ENCODE peak calls at places on chromosomes 3 and 15, in six cellular contexts. One of them, this sample, is unnamed.

GRCh38 chr3:141108002-141108401 is 56.9 kb downstream of the SPSB4 start:
- DNase-seq in stimulated activated naive B cell treated with anti-CD40 and anti-IgM and Interleukin-4, amounts not matched to agents 10 μg/mL and 1 μg/mL and 100 μg/mL, for 72 hours: no peak
- DNase-seq in endothelial cell: no peak
- DNase-seq in T-helper 17 cell: no peak
- DNase-seq in fibroblast of pulmonary artery: no peak
- DNase-seq in HCEC 1CT: no peak
- DNase-seq in this sample: no peak

GRCh38 chr15:27025411-27026051 is 54.5 kb downstream of the GABRG3 start:
- DNase-seq in endothelial cell: no peak
- DNase-seq in T-helper 17 cell: no peak
- DNase-seq in fibroblast of pulmonary artery: no peak
- DNase-seq in stimulated activated naive B cell treated with anti-CD40 and anti-IgM and Interleukin-4, amounts not matched to agents 10 μg/mL and 1 μg/mL and 100 μg/mL, for 72 hours: no peak
- DNase-seq in HCEC 1CT: no peak
- DNase-seq in this sample: no peak

GRCh38 chr3:134287512-134287911 is 36.9 kb upstream of the RYK start:
- DNase-seq in endothelial cell: no peak
- DNase-seq in fibroblast of pulmonary artery: no peak
- DNase-seq in HCEC 1CT: no peak
- DNase-seq in T-helper 17 cell: no peak
- DNase-seq in stimulated activated naive B cell treated with anti-CD40 and anti-IgM and Interleukin-4, amounts not matched to agents 10 μg/mL and 1 μg/mL and 100 μg/mL, for 72 hours: no peak
- DNase-seq in this sample: no peak

GRCh38 chr3:169389211-169389924 is 274.1 kb downstream of the MECOM start:
- DNase-seq in HCEC 1CT: no peak
- DNase-seq in T-helper 17 cell: no peak
- DNase-seq in fibroblast of pulmonary artery: peak; percentile 52
- DNase-seq in endothelial cell: no peak
- DNase-seq in stimulated activated naive B cell treated with anti-CD40 and anti-IgM and Interleukin-4, amounts not matched to agents 10 μg/mL and 1 μg/mL and 100 μg/mL, for 72 hours: no peak
- DNase-seq in this sample: no peak

GRCh38 chr3:78724886-78725285 is 1042.9 kb downstream of the ROBO1 start:
- DNase-seq in stimulated activated naive B cell treated with anti-CD40 and anti-IgM and Interleukin-4, amounts not matched to agents 10 μg/mL and 1 μg/mL and 100 μg/mL, for 72 hours: no peak
- DNase-seq in HCEC 1CT: no peak
- DNase-seq in endothelial cell: no peak
- DNase-seq in fibroblast of pulmonary artery: no peak
- DNase-seq in T-helper 17 cell: no peak
- DNase-seq in this sample: no peak

GRCh38 chr3:42703695-42704025 is 1.1 kb upstream of the HHATL start:
- DNase-seq in T-helper 17 cell: no peak
- DNase-seq in stimulated activated naive B cell treated with anti-CD40 and anti-IgM and Interleukin-4, amounts not matched to agents 10 μg/mL and 1 μg/mL and 100 μg/mL, for 72 hours: no peak
- DNase-seq in HCEC 1CT: no peak
- DNase-seq in fibroblast of pulmonary artery: no peak
- DNase-seq in endothelial cell: no peak
- DNase-seq in this sample: no peak

GRCh38 chr3:124915254-124915653 is 19.3 kb downstream of the MUC13 start:
- DNase-seq in fibroblast of pulmonary artery: no peak
- DNase-seq in endothelial cell: no peak
- DNase-seq in HCEC 1CT: no peak
- DNase-seq in T-helper 17 cell: no peak
- DNase-seq in stimulated activated naive B cell treated with anti-CD40 and anti-IgM and Interleukin-4, amounts not matched to agents 10 μg/mL and 1 μg/mL and 100 μg/mL, for 72 hours: no peak
- DNase-seq in this sample: no peak

GRCh38 chr15:41990243-41990605 is 17.9 kb upstream of the EHD4 start:
- DNase-seq in fibroblast of pulmonary artery: no peak
- DNase-seq in endothelial cell: no peak
- DNase-seq in HCEC 1CT: no peak
- DNase-seq in stimulated activated naive B cell treated with anti-CD40 and anti-IgM and Interleukin-4, amounts not matched to agents 10 μg/mL and 1 μg/mL and 100 μg/mL, for 72 hours: no peak
- DNase-seq in T-helper 17 cell: no peak
- DNase-seq in this sample: no peak

GRCh38 chr3:139434764-139435291 is 41.5 kb downstream of the RBP2 start:
- DNase-seq in fibroblast of pulmonary artery: peak; percentile 86
- DNase-seq in endothelial cell: no peak
- DNase-seq in HCEC 1CT: peak; percentile 22
- DNase-seq in stimulated activated naive B cell treated with anti-CD40 and anti-IgM and Interleukin-4, amounts not matched to agents 10 μg/mL and 1 μg/mL and 100 μg/mL, for 72 hours: no peak
- DNase-seq in T-helper 17 cell: no peak
- DNase-seq in this sample: peak; percentile 84

GRCh38 chr3:24264748-24265158 is 229.9 kb downstream of the THRB start:
- DNase-seq in endothelial cell: peak; percentile 21
- DNase-seq in fibroblast of pulmonary artery: peak; percentile 70
- DNase-seq in stimulated activated naive B cell treated with anti-CD40 and anti-IgM and Interleukin-4, amounts not matched to agents 10 μg/mL and 1 μg/mL and 100 μg/mL, for 72 hours: peak; percentile 3
- DNase-seq in T-helper 17 cell: no peak
- DNase-seq in HCEC 1CT: peak; percentile 58
- DNase-seq in this sample: peak; percentile 53

GRCh38 chr15:32698773-32699390 is 18.9 kb upstream of the GREM1 start:
- DNase-seq in stimulated activated naive B cell treated with anti-CD40 and anti-IgM and Interleukin-4, amounts not matched to agents 10 μg/mL and 1 μg/mL and 100 μg/mL, for 72 hours: no peak
- DNase-seq in endothelial cell: no peak
- DNase-seq in fibroblast of pulmonary artery: no peak
- DNase-seq in T-helper 17 cell: no peak
- DNase-seq in HCEC 1CT: no peak
- DNase-seq in this sample: no peak

GRCh38 chr15:77021803-77022381 is 27.0 kb downstream of the PSTPIP1 start:
- DNase-seq in HCEC 1CT: peak; percentile 56
- DNase-seq in fibroblast of pulmonary artery: peak; percentile 72
- DNase-seq in T-helper 17 cell: no peak
- DNase-seq in stimulated activated naive B cell treated with anti-CD40 and anti-IgM and Interleukin-4, amounts not matched to agents 10 μg/mL and 1 μg/mL and 100 μg/mL, for 72 hours: no peak
- DNase-seq in endothelial cell: no peak
- DNase-seq in this sample: no peak

GRCh38 chr15:52370010-52370409 is 74.4 kb upstream of the MYO5C start:
- DNase-seq in endothelial cell: no peak
- DNase-seq in T-helper 17 cell: no peak
- DNase-seq in stimulated activated naive B cell treated with anti-CD40 and anti-IgM and Interleukin-4, amounts not matched to agents 10 μg/mL and 1 μg/mL and 100 μg/mL, for 72 hours: no peak
- DNase-seq in fibroblast of pulmonary artery: no peak
- DNase-seq in HCEC 1CT: peak; percentile 13
- DNase-seq in this sample: no peak

GRCh38 chr3:191721983-191722382 is 261.0 kb downstream of the PYDC2 start:
- DNase-seq in HCEC 1CT: no peak
- DNase-seq in fibroblast of pulmonary artery: no peak
- DNase-seq in T-helper 17 cell: no peak
- DNase-seq in stimulated activated naive B cell treated with anti-CD40 and anti-IgM and Interleukin-4, amounts not matched to agents 10 μg/mL and 1 μg/mL and 100 μg/mL, for 72 hours: no peak
- DNase-seq in endothelial cell: no peak
- DNase-seq in this sample: peak; percentile 64

GRCh38 chr15:83571820-83572707 is 81.9 kb upstream of the ADAMTSL3 start:
- DNase-seq in T-helper 17 cell: no peak
- DNase-seq in fibroblast of pulmonary artery: peak; percentile 48
- DNase-seq in stimulated activated naive B cell treated with anti-CD40 and anti-IgM and Interleukin-4, amounts not matched to agents 10 μg/mL and 1 μg/mL and 100 μg/mL, for 72 hours: no peak
- DNase-seq in HCEC 1CT: peak; percentile 14
- DNase-seq in endothelial cell: no peak
- DNase-seq in this sample: peak; percentile 43

GRCh38 chr3:161026612-161027217 is 78.4 kb downstream of the B3GALNT1 start:
- DNase-seq in fibroblast of pulmonary artery: no peak
- DNase-seq in endothelial cell: no peak
- DNase-seq in stimulated activated naive B cell treated with anti-CD40 and anti-IgM and Interleukin-4, amounts not matched to agents 10 μg/mL and 1 μg/mL and 100 μg/mL, for 72 hours: no peak
- DNase-seq in HCEC 1CT: no peak
- DNase-seq in T-helper 17 cell: no peak
- DNase-seq in this sample: no peak

GRCh38 chr3:16452265-16452664 is 61.2 kb downstream of the RFTN1 start:
- DNase-seq in fibroblast of pulmonary artery: peak; percentile 56
- DNase-seq in endothelial cell: no peak
- DNase-seq in HCEC 1CT: peak; percentile 73
- DNase-seq in T-helper 17 cell: no peak
- DNase-seq in stimulated activated naive B cell treated with anti-CD40 and anti-IgM and Interleukin-4, amounts not matched to agents 10 μg/mL and 1 μg/mL and 100 μg/mL, for 72 hours: no peak
- DNase-seq in this sample: peak; percentile 61

GRCh38 chr15:41411031-41411430 is 5.9 kb upstream of the RTF1 start:
- DNase-seq in T-helper 17 cell: no peak
- DNase-seq in HCEC 1CT: no peak
- DNase-seq in endothelial cell: no peak
- DNase-seq in fibroblast of pulmonary artery: no peak
- DNase-seq in stimulated activated naive B cell treated with anti-CD40 and anti-IgM and Interleukin-4, amounts not matched to agents 10 μg/mL and 1 μg/mL and 100 μg/mL, for 72 hours: no peak
- DNase-seq in this sample: no peak

GRCh38 chr15:40047413-40048154 is 8.6 kb upstream of the SRP14 start:
- DNase-seq in T-helper 17 cell: no peak
- DNase-seq in stimulated activated naive B cell treated with anti-CD40 and anti-IgM and Interleukin-4, amounts not matched to agents 10 μg/mL and 1 μg/mL and 100 μg/mL, for 72 hours: peak; percentile 76
- DNase-seq in HCEC 1CT: peak; percentile 79
- DNase-seq in endothelial cell: no peak
- DNase-seq in fibroblast of pulmonary artery: peak; percentile 79
- DNase-seq in this sample: peak; percentile 84

GRCh38 chr3:11514191-11514770 is 129.4 kb downstream of the VGLL4 start:
- DNase-seq in HCEC 1CT: peak; percentile 88
- DNase-seq in stimulated activated naive B cell treated with anti-CD40 and anti-IgM and Interleukin-4, amounts not matched to agents 10 μg/mL and 1 μg/mL and 100 μg/mL, for 72 hours: no peak
- DNase-seq in fibroblast of pulmonary artery: peak; percentile 86
- DNase-seq in T-helper 17 cell: no peak
- DNase-seq in endothelial cell: no peak
- DNase-seq in this sample: peak; percentile 64

GRCh38 chr3:82194870-82195269 is 433.4 kb upstream of the GBE1 start:
- DNase-seq in T-helper 17 cell: no peak
- DNase-seq in fibroblast of pulmonary artery: no peak
- DNase-seq in endothelial cell: no peak
- DNase-seq in HCEC 1CT: no peak
- DNase-seq in stimulated activated naive B cell treated with anti-CD40 and anti-IgM and Interleukin-4, amounts not matched to agents 10 μg/mL and 1 μg/mL and 100 μg/mL, for 72 hours: no peak
- DNase-seq in this sample: no peak

GRCh38 chr3:143795849-143796248 is 52.4 kb downstream of the SLC9A9 start:
- DNase-seq in fibroblast of pulmonary artery: no peak
- DNase-seq in stimulated activated naive B cell treated with anti-CD40 and anti-IgM and Interleukin-4, amounts not matched to agents 10 μg/mL and 1 μg/mL and 100 μg/mL, for 72 hours: no peak
- DNase-seq in endothelial cell: no peak
- DNase-seq in HCEC 1CT: no peak
- DNase-seq in T-helper 17 cell: no peak
- DNase-seq in this sample: no peak

GRCh38 chr3:154095832-154096421 is 25.3 kb upstream of the ARHGEF26 start:
- DNase-seq in fibroblast of pulmonary artery: peak; percentile 70
- DNase-seq in endothelial cell: no peak
- DNase-seq in stimulated activated naive B cell treated with anti-CD40 and anti-IgM and Interleukin-4, amounts not matched to agents 10 μg/mL and 1 μg/mL and 100 μg/mL, for 72 hours: no peak
- DNase-seq in T-helper 17 cell: no peak
- DNase-seq in HCEC 1CT: no peak
- DNase-seq in this sample: peak; percentile 33

GRCh38 chr3:62529230-62529629 is 155.9 kb upstream of the FEZF2 start:
- DNase-seq in T-helper 17 cell: no peak
- DNase-seq in stimulated activated naive B cell treated with anti-CD40 and anti-IgM and Interleukin-4, amounts not matched to agents 10 μg/mL and 1 μg/mL and 100 μg/mL, for 72 hours: no peak
- DNase-seq in HCEC 1CT: no peak
- DNase-seq in fibroblast of pulmonary artery: peak; percentile 43
- DNase-seq in endothelial cell: peak; percentile 74
- DNase-seq in this sample: peak; percentile 71

GRCh38 chr3:6444888-6445658 is 415.8 kb upstream of the GRM7 start:
- DNase-seq in HCEC 1CT: no peak
- DNase-seq in T-helper 17 cell: no peak
- DNase-seq in stimulated activated naive B cell treated with anti-CD40 and anti-IgM and Interleukin-4, amounts not matched to agents 10 μg/mL and 1 μg/mL and 100 μg/mL, for 72 hours: no peak
- DNase-seq in fibroblast of pulmonary artery: no peak
- DNase-seq in endothelial cell: no peak
- DNase-seq in this sample: no peak

GRCh38 chr3:127370906-127371305 is 83.1 kb upstream of the PRR20G start:
- DNase-seq in T-helper 17 cell: no peak
- DNase-seq in stimulated activated naive B cell treated with anti-CD40 and anti-IgM and Interleukin-4, amounts not matched to agents 10 μg/mL and 1 μg/mL and 100 μg/mL, for 72 hours: no peak
- DNase-seq in fibroblast of pulmonary artery: no peak
- DNase-seq in HCEC 1CT: no peak
- DNase-seq in endothelial cell: no peak
- DNase-seq in this sample: no peak

GRCh38 chr3:104887069-104887468 is 479.6 kb upstream of the ALCAM start:
- DNase-seq in T-helper 17 cell: no peak
- DNase-seq in endothelial cell: no peak
- DNase-seq in fibroblast of pulmonary artery: peak; percentile 6
- DNase-seq in HCEC 1CT: peak; percentile 77
- DNase-seq in stimulated activated naive B cell treated with anti-CD40 and anti-IgM and Interleukin-4, amounts not matched to agents 10 μg/mL and 1 μg/mL and 100 μg/mL, for 72 hours: no peak
- DNase-seq in this sample: no peak

GRCh38 chr15:76972420-76973361 is 22.2 kb upstream of the PSTPIP1 start:
- DNase-seq in endothelial cell: no peak
- DNase-seq in fibroblast of pulmonary artery: peak; percentile 74
- DNase-seq in T-helper 17 cell: no peak
- DNase-seq in HCEC 1CT: no peak
- DNase-seq in stimulated activated naive B cell treated with anti-CD40 and anti-IgM and Interleukin-4, amounts not matched to agents 10 μg/mL and 1 μg/mL and 100 μg/mL, for 72 hours: no peak
- DNase-seq in this sample: no peak